ENCODE peak calls at places on chromosome 18, in eight cellular contexts. One of them, this sample, is unnamed.

GRCh38 chr18:56112013-56112749 is 524.2 kb upstream of the TCF4 start:
- DNase-seq in CD4-positive, CD25-positive, alpha-beta regulatory T cell: no peak
- DNase-seq in gastrocnemius medialis: no peak
- DNase-seq in tibial nerve: no peak
- DNase-seq in iPS DF 6.9: no peak
- DNase-seq in right atrium auricular region: no peak
- DNase-seq in Caco-2: no peak
- DNase-seq in breast epithelium: no peak
- DNase-seq in this sample: no peak

GRCh38 chr18:11224166-11224565 is 74.8 kb upstream of the PIEZO2 start:
- DNase-seq in CD4-positive, CD25-positive, alpha-beta regulatory T cell: no peak
- DNase-seq in gastrocnemius medialis: no peak
- DNase-seq in tibial nerve: no peak
- DNase-seq in iPS DF 6.9: no peak
- DNase-seq in right atrium auricular region: no peak
- DNase-seq in Caco-2: no peak
- DNase-seq in breast epithelium: no peak
- DNase-seq in this sample: no peak

GRCh38 chr18:24552218-24552617 is 91.8 kb downstream of the HRH4 start:
- DNase-seq in CD4-positive, CD25-positive, alpha-beta regulatory T cell: no peak
- DNase-seq in gastrocnemius medialis: no peak
- DNase-seq in tibial nerve: no peak
- DNase-seq in iPS DF 6.9: no peak
- DNase-seq in right atrium auricular region: no peak
- DNase-seq in Caco-2: no peak
- DNase-seq in breast epithelium: no peak
- DNase-seq in this sample: no peak

GRCh38 chr18:73476021-73476420 is 608.2 kb upstream of the NETO1 start:
- DNase-seq in CD4-positive, CD25-positive, alpha-beta regulatory T cell: no peak
- DNase-seq in gastrocnemius medialis: no peak
- DNase-seq in tibial nerve: no peak
- DNase-seq in iPS DF 6.9: no peak
- DNase-seq in right atrium auricular region: no peak
- DNase-seq in Caco-2: no peak
- DNase-seq in breast epithelium: no peak
- DNase-seq in this sample: no peak

GRCh38 chr18:51137891-51138290 is 59.6 kb downstream of the MEX3C start:
- DNase-seq in CD4-positive, CD25-positive, alpha-beta regulatory T cell: no peak
- DNase-seq in gastrocnemius medialis: no peak
- DNase-seq in tibial nerve: no peak
- DNase-seq in iPS DF 6.9: no peak
- DNase-seq in right atrium auricular region: no peak
- DNase-seq in Caco-2: peak
- DNase-seq in breast epithelium: no peak
- DNase-seq in this sample: no peak

GRCh38 chr18:7812431-7813063 is 245.4 kb downstream of the PTPRM start:
- DNase-seq in CD4-positive, CD25-positive, alpha-beta regulatory T cell: no peak
- DNase-seq in gastrocnemius medialis: no peak
- DNase-seq in tibial nerve: no peak
- DNase-seq in iPS DF 6.9: no peak
- DNase-seq in right atrium auricular region: no peak
- DNase-seq in Caco-2: peak
- DNase-seq in breast epithelium: no peak
- DNase-seq in this sample: no peak

GRCh38 chr18:53798516-53798915 is 426.0 kb downstream of the MBD2 start:
- DNase-seq in CD4-positive, CD25-positive, alpha-beta regulatory T cell: no peak
- DNase-seq in gastrocnemius medialis: no peak
- DNase-seq in tibial nerve: no peak
- DNase-seq in iPS DF 6.9: no peak
- DNase-seq in right atrium auricular region: no peak
- DNase-seq in Caco-2: no peak
- DNase-seq in breast epithelium: no peak
- DNase-seq in this sample: no peak

GRCh38 chr18:28514699-28515098 is 337.8 kb upstream of the CDH2 start:
- DNase-seq in CD4-positive, CD25-positive, alpha-beta regulatory T cell: no peak
- DNase-seq in gastrocnemius medialis: no peak
- DNase-seq in tibial nerve: no peak
- DNase-seq in iPS DF 6.9: no peak
- DNase-seq in right atrium auricular region: no peak
- DNase-seq in Caco-2: no peak
- DNase-seq in breast epithelium: no peak
- DNase-seq in this sample: no peak

GRCh38 chr18:45402485-45403056 is 212.7 kb upstream of the SLC14A2 start:
- DNase-seq in CD4-positive, CD25-positive, alpha-beta regulatory T cell: no peak
- DNase-seq in gastrocnemius medialis: no peak
- DNase-seq in tibial nerve: no peak
- DNase-seq in iPS DF 6.9: no peak
- DNase-seq in right atrium auricular region: no peak
- DNase-seq in Caco-2: no peak
- DNase-seq in breast epithelium: no peak
- DNase-seq in this sample: no peak

GRCh38 chr18:69725855-69726508 is 221.7 kb downstream of the CD226 start:
- DNase-seq in CD4-positive, CD25-positive, alpha-beta regulatory T cell: no peak
- DNase-seq in gastrocnemius medialis: no peak
- DNase-seq in tibial nerve: no peak
- DNase-seq in iPS DF 6.9: no peak
- DNase-seq in right atrium auricular region: no peak
- DNase-seq in Caco-2: no peak
- DNase-seq in breast epithelium: no peak
- DNase-seq in this sample: no peak

GRCh38 chr18:13302611-13303267 is 84.2 kb downstream of the LDLRAD4 start:
- DNase-seq in CD4-positive, CD25-positive, alpha-beta regulatory T cell: no peak
- DNase-seq in gastrocnemius medialis: no peak
- DNase-seq in tibial nerve: no peak
- DNase-seq in iPS DF 6.9: no peak
- DNase-seq in right atrium auricular region: no peak
- DNase-seq in Caco-2: no peak
- DNase-seq in breast epithelium: no peak
- DNase-seq in this sample: no peak

GRCh38 chr18:48105317-48105716 is 174.9 kb upstream of the SMAD2 start:
- DNase-seq in CD4-positive, CD25-positive, alpha-beta regulatory T cell: no peak
- DNase-seq in gastrocnemius medialis: no peak
- DNase-seq in tibial nerve: no peak
- DNase-seq in iPS DF 6.9: no peak
- DNase-seq in right atrium auricular region: no peak
- DNase-seq in Caco-2: no peak
- DNase-seq in breast epithelium: no peak
- DNase-seq in this sample: no peak

GRCh38 chr18:390748-391478 is 109.6 kb downstream of the COLEC12 start:
- DNase-seq in CD4-positive, CD25-positive, alpha-beta regulatory T cell: no peak
- DNase-seq in gastrocnemius medialis: no peak
- DNase-seq in tibial nerve: no peak
- DNase-seq in iPS DF 6.9: no peak
- DNase-seq in right atrium auricular region: no peak
- DNase-seq in Caco-2: no peak
- DNase-seq in breast epithelium: no peak
- DNase-seq in this sample: no peak

GRCh38 chr18:59814872-59815271 is 84.9 kb upstream of the PMAIP1 start:
- DNase-seq in CD4-positive, CD25-positive, alpha-beta regulatory T cell: no peak
- DNase-seq in gastrocnemius medialis: no peak
- DNase-seq in tibial nerve: no peak
- DNase-seq in iPS DF 6.9: no peak
- DNase-seq in right atrium auricular region: no peak
- DNase-seq in Caco-2: no peak
- DNase-seq in breast epithelium: no peak
- DNase-seq in this sample: no peak

GRCh38 chr18:56086176-56086575 is 498.2 kb upstream of the TCF4 start:
- DNase-seq in CD4-positive, CD25-positive, alpha-beta regulatory T cell: no peak
- DNase-seq in gastrocnemius medialis: no peak
- DNase-seq in tibial nerve: no peak
- DNase-seq in iPS DF 6.9: no peak
- DNase-seq in right atrium auricular region: no peak
- DNase-seq in Caco-2: no peak
- DNase-seq in breast epithelium: no peak
- DNase-seq in this sample: no peak

GRCh38 chr18:35389095-35389618 is 12.0 kb upstream of the ZNF396 start:
- DNase-seq in CD4-positive, CD25-positive, alpha-beta regulatory T cell: no peak
- DNase-seq in gastrocnemius medialis: no peak
- DNase-seq in tibial nerve: no peak
- DNase-seq in iPS DF 6.9: no peak
- DNase-seq in right atrium auricular region: no peak
- DNase-seq in Caco-2: no peak
- DNase-seq in breast epithelium: no peak
- DNase-seq in this sample: no peak

GRCh38 chr18:49227456-49227855 is 233.0 kb downstream of the DYM start:
- DNase-seq in CD4-positive, CD25-positive, alpha-beta regulatory T cell: no peak
- DNase-seq in gastrocnemius medialis: no peak
- DNase-seq in tibial nerve: no peak
- DNase-seq in iPS DF 6.9: no peak
- DNase-seq in right atrium auricular region: no peak
- DNase-seq in Caco-2: no peak
- DNase-seq in breast epithelium: no peak
- DNase-seq in this sample: no peak

GRCh38 chr18:79411614-79412526 is 16.1 kb downstream of the NFATC1 start:
- DNase-seq in CD4-positive, CD25-positive, alpha-beta regulatory T cell: no peak
- DNase-seq in gastrocnemius medialis: no peak
- DNase-seq in tibial nerve: no peak
- DNase-seq in iPS DF 6.9: no peak
- DNase-seq in right atrium auricular region: no peak
- DNase-seq in Caco-2: no peak
- DNase-seq in breast epithelium: no peak
- DNase-seq in this sample: no peak
- H3K4me3 ChIP-seq in CD4-positive, CD25-positive, alpha-beta regulatory T cell: no peak
- H3K4me3 ChIP-seq in gastrocnemius medialis: no peak
- H3K4me3 ChIP-seq in tibial nerve: no peak
- H3K4me3 ChIP-seq in iPS DF 6.9: no peak
- H3K4me3 ChIP-seq in right atrium auricular region: no peak
- H3K4me3 ChIP-seq in Caco-2: no peak
- H3K4me3 ChIP-seq in breast epithelium: no peak
- H3K4me3 ChIP-seq in this sample: no peak

GRCh38 chr18:22912149-22912548 is 21.0 kb upstream of the RBBP8 start:
- DNase-seq in CD4-positive, CD25-positive, alpha-beta regulatory T cell: no peak
- DNase-seq in gastrocnemius medialis: no peak
- DNase-seq in tibial nerve: no peak
- DNase-seq in iPS DF 6.9: no peak
- DNase-seq in right atrium auricular region: no peak
- DNase-seq in Caco-2: no peak
- DNase-seq in breast epithelium: no peak
- DNase-seq in this sample: no peak

GRCh38 chr18:22912835-22913234 is 20.3 kb upstream of the RBBP8 start:
- DNase-seq in CD4-positive, CD25-positive, alpha-beta regulatory T cell: no peak
- DNase-seq in gastrocnemius medialis: no peak
- DNase-seq in tibial nerve: no peak
- DNase-seq in iPS DF 6.9: no peak
- DNase-seq in right atrium auricular region: no peak
- DNase-seq in Caco-2: no peak
- DNase-seq in breast epithelium: no peak
- DNase-seq in this sample: no peak

GRCh38 chr18:22914633-22915032 is 18.5 kb upstream of the RBBP8 start:
- DNase-seq in CD4-positive, CD25-positive, alpha-beta regulatory T cell: no peak
- DNase-seq in gastrocnemius medialis: no peak
- DNase-seq in tibial nerve: no peak
- DNase-seq in iPS DF 6.9: no peak
- DNase-seq in right atrium auricular region: no peak
- DNase-seq in Caco-2: no peak
- DNase-seq in breast epithelium: no peak
- DNase-seq in this sample: no peak

GRCh38 chr18:22915337-22915736 is 17.8 kb upstream of the RBBP8 start:
- DNase-seq in CD4-positive, CD25-positive, alpha-beta regulatory T cell: no peak
- DNase-seq in gastrocnemius medialis: no peak
- DNase-seq in tibial nerve: no peak
- DNase-seq in iPS DF 6.9: no peak
- DNase-seq in right atrium auricular region: no peak
- DNase-seq in Caco-2: no peak
- DNase-seq in breast epithelium: no peak
- DNase-seq in this sample: no peak

DNA sequence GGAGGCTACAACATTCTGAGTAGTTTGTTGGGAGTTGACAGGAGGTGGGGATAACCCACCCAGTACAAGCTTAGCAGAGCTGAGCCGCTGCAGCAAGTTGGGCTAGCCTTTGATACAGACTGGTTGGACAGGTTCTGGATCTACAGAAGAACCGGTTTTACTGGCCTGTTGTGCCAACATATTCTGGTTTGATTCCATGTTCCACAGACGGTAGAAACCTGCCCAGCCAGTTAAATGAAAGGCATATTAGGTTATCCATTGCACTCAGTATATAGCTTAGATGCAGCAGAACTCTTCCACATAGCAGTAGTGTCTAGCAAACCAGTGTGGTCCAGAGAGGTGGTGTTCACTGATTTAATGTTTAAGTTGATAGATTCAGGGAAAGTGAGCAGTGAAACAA is 19.3 kb upstream of the RBBP8 start:
- DNase-seq in CD4-positive, CD25-positive, alpha-beta regulatory T cell: no peak
- DNase-seq in gastrocnemius medialis: no peak
- DNase-seq in tibial nerve: no peak
- DNase-seq in iPS DF 6.9: peak
- DNase-seq in right atrium auricular region: no peak
- DNase-seq in Caco-2: peak
- DNase-seq in breast epithelium: peak
- DNase-seq in this sample: no peak
- H3K4me3 ChIP-seq in CD4-positive, CD25-positive, alpha-beta regulatory T cell: no peak
- H3K4me3 ChIP-seq in gastrocnemius medialis: no peak
- H3K4me3 ChIP-seq in tibial nerve: no peak
- H3K4me3 ChIP-seq in iPS DF 6.9: no peak
- H3K4me3 ChIP-seq in right atrium auricular region: no peak
- H3K4me3 ChIP-seq in Caco-2: no peak
- H3K4me3 ChIP-seq in breast epithelium: peak
- H3K4me3 ChIP-seq in this sample: no peak

GRCh38 chr18:2983296-2983695 is 29.6 kb downstream of the LPIN2 start:
- DNase-seq in CD4-positive, CD25-positive, alpha-beta regulatory T cell: no peak
- DNase-seq in gastrocnemius medialis: no peak
- DNase-seq in tibial nerve: no peak
- DNase-seq in iPS DF 6.9: no peak
- DNase-seq in right atrium auricular region: no peak
- DNase-seq in Caco-2: no peak
- DNase-seq in breast epithelium: no peak
- DNase-seq in this sample: no peak

GRCh38 chr18:2985628-2986027 is 27.3 kb downstream of the LPIN2 start:
- DNase-seq in CD4-positive, CD25-positive, alpha-beta regulatory T cell: peak
- DNase-seq in gastrocnemius medialis: no peak
- DNase-seq in tibial nerve: no peak
- DNase-seq in iPS DF 6.9: no peak
- DNase-seq in right atrium auricular region: no peak
- DNase-seq in Caco-2: peak
- DNase-seq in breast epithelium: no peak
- DNase-seq in this sample: no peak

GRCh38 chr18:2982452-2983172 is 30.3 kb downstream of the LPIN2 start:
- DNase-seq in CD4-positive, CD25-positive, alpha-beta regulatory T cell: peak
- DNase-seq in gastrocnemius medialis: no peak
- DNase-seq in tibial nerve: no peak
- DNase-seq in iPS DF 6.9: no peak
- DNase-seq in right atrium auricular region: no peak
- DNase-seq in Caco-2: peak
- DNase-seq in breast epithelium: no peak
- DNase-seq in this sample: no peak

GRCh38 chr18:2986150-2986865 is 26.6 kb downstream of the LPIN2 start:
- DNase-seq in CD4-positive, CD25-positive, alpha-beta regulatory T cell: no peak
- DNase-seq in gastrocnemius medialis: no peak
- DNase-seq in tibial nerve: no peak
- DNase-seq in iPS DF 6.9: no peak
- DNase-seq in right atrium auricular region: no peak
- DNase-seq in Caco-2: peak
- DNase-seq in breast epithelium: no peak
- DNase-seq in this sample: no peak

GRCh38 chr18:2984703-2985261 is 28.2 kb downstream of the LPIN2 start:
- DNase-seq in CD4-positive, CD25-positive, alpha-beta regulatory T cell: no peak
- DNase-seq in gastrocnemius medialis: no peak
- DNase-seq in tibial nerve: no peak
- DNase-seq in iPS DF 6.9: no peak
- DNase-seq in right atrium auricular region: no peak
- DNase-seq in Caco-2: peak
- DNase-seq in breast epithelium: no peak
- DNase-seq in this sample: no peak
- H3K4me3 ChIP-seq in CD4-positive, CD25-positive, alpha-beta regulatory T cell: no peak
- H3K4me3 ChIP-seq in gastrocnemius medialis: no peak
- H3K4me3 ChIP-seq in tibial nerve: no peak
- H3K4me3 ChIP-seq in iPS DF 6.9: no peak
- H3K4me3 ChIP-seq in right atrium auricular region: no peak
- H3K4me3 ChIP-seq in Caco-2: no peak
- H3K4me3 ChIP-seq in breast epithelium: no peak
- H3K4me3 ChIP-seq in this sample: no peak

GRCh38 chr18:26655010-26655613 is 106.8 kb upstream of the KCTD1 start:
- DNase-seq in CD4-positive, CD25-positive, alpha-beta regulatory T cell: no peak
- DNase-seq in gastrocnemius medialis: no peak
- DNase-seq in tibial nerve: no peak
- DNase-seq in iPS DF 6.9: no peak
- DNase-seq in right atrium auricular region: no peak
- DNase-seq in Caco-2: no peak
- DNase-seq in breast epithelium: no peak
- DNase-seq in this sample: no peak
- H3K4me3 ChIP-seq in CD4-positive, CD25-positive, alpha-beta regulatory T cell: no peak
- H3K4me3 ChIP-seq in gastrocnemius medialis: peak
- H3K4me3 ChIP-seq in tibial nerve: peak
- H3K4me3 ChIP-seq in iPS DF 6.9: peak
- H3K4me3 ChIP-seq in right atrium auricular region: peak
- H3K4me3 ChIP-seq in Caco-2: no peak
- H3K4me3 ChIP-seq in breast epithelium: peak
- H3K4me3 ChIP-seq in this sample: peak

This sample was measured in ascending aorta.